ENCODE peak calls at places on chromosomes 16 and 17, in five cellular contexts. B is GM12878, I is NT2/D1, K is H1, X is HepG2. R is an unnamed sample.

GRCh38 chr16:86713021-86713631 is 134.8 kb downstream of the FOXL1 start:
- DNase-seq in B (no peak), I (no peak), K (no peak), X (no peak), R (no peak)

GRCh38 chr16:56986361-56986760 is 3.0 kb upstream of the NLRC5 start:
- DNase-seq in B (no peak), I (no peak), K (no peak), X (no peak), R (no peak)

GRCh38 chr17:35889818-35890773 is 9.9 kb upstream of the CCL5 start:
- DNase-seq in B (no peak), I (no peak), K (no peak), X (no peak), R (no peak)

GRCh38 chr16:14304891-14305459 is 233.9 kb downstream of the MRTFB start:
- DNase-seq in B (no peak), I (no peak), K (no peak), X (no peak), R (no peak)

GRCh38 chr16:48811478-48811877 is 201.5 kb upstream of the N4BP1 start:
- DNase-seq in B (no peak), I (no peak), K (no peak), X (no peak), R (no peak)

GRCh38 chr17:77323413-77324171 is 182.8 kb downstream of the SEC14L1 start:
- DNase-seq in B (no peak), I (no peak), K (no peak), X (no peak), R (peak)

GRCh38 chr16:76197925-76198324 is 79.3 kb upstream of the CNTNAP4 start:
- DNase-seq in B (no peak), I (no peak), K (no peak), X (no peak), R (no peak)

GRCh38 chr17:21303441-21304065 is 19.0 kb downstream of the MAP2K3 start:
- DNase-seq in B (no peak), I (no peak), K (no peak), X (no peak), R (no peak)

GRCh38 chr16:88494335-88495154 is 41.5 kb downstream of the ZFPM1 start:
- DNase-seq in B (no peak), I (no peak), K (no peak), X (no peak), R (no peak)

GRCh38 chr16:76182092-76182635 is 95.0 kb upstream of the CNTNAP4 start:
- DNase-seq in B (no peak), I (no peak), K (no peak), X (no peak), R (no peak)

GRCh38 chr16:56603589-56603988 is 4.8 kb upstream of the MT2A start:
- DNase-seq in B (no peak), I (no peak), K (no peak), X (peak), R (peak)

GRCh38 chr16:78096386-78096785 is 3.1 kb upstream of the WWOX start:
- DNase-seq in B (no peak), I (no peak), K (no peak), X (no peak), R (no peak)

GRCh38 chr16:3754772-3755171 is 37.4 kb upstream of the TRAP1 start:
- DNase-seq in B (no peak), I (no peak), K (no peak), X (no peak), R (no peak)

GRCh38 chr17:68033636-68034451 is 1.7 kb upstream of the KPNA2 start:
- DNase-seq in B (no peak), I (peak), K (peak), X (peak), R (peak)

GRCh38 chr17:2302740-2303277 is 776 bp downstream of the SMG6 start:
- DNase-seq in B (no peak), I (no peak), K (no peak), X (no peak), R (no peak)

GRCh38 chr17:28404812-28405570 is 1.0 kb downstream of the SLC46A1 start:
- DNase-seq in B (no peak), I (no peak), K (no peak), X (peak), R (no peak)

GRCh38 chr17:65297384-65297783 is 160.2 kb downstream of the RGS9 start:
- DNase-seq in B (no peak), I (no peak), K (no peak), X (no peak), R (no peak)

GRCh38 chr16:70715113-70715711 is 29.4 kb upstream of the MTSS2 start:
- DNase-seq in B (no peak), I (no peak), K (no peak), X (no peak), R (no peak)

GRCh38 chr17:83173997-83174858 is 94.8 kb downstream of the METRNL start:
- DNase-seq in B (no peak), I (no peak), K (no peak), X (peak), R (no peak)

GRCh38 chr17:31698751-31699150 is 160.3 kb downstream of the COPRS start:
- DNase-seq in B (no peak), I (no peak), K (no peak), X (no peak), R (no peak)

GRCh38 chr16:86888240-86889044 is 310.1 kb downstream of the FOXL1 start:
- DNase-seq in B (no peak), I (no peak), K (no peak), X (no peak), R (no peak)

GRCh38 chr16:72877374-72878028 is 170.4 kb downstream of the ZFHX3 start:
- DNase-seq in B (no peak), I (peak), K (no peak), X (peak), R (no peak)

GRCh38 chr16:11914210-11914758 is 1.5 kb downstream of the GSPT1 start:
- DNase-seq in B (no peak), I (no peak), K (no peak), X (no peak), R (no peak)

GRCh38 chr16:48918520-48919258 is 308.7 kb upstream of the N4BP1 start:
- DNase-seq in B (no peak), I (no peak), K (no peak), X (no peak), R (no peak)

GRCh38 chr16:50323335-50324011 is 45.3 kb downstream of the BRD7 start:
- DNase-seq in B (no peak), I (no peak), K (no peak), X (peak), R (peak)

GRCh38 chr16:81562174-81562849 is 117.7 kb downstream of the CMIP start:
- DNase-seq in B (no peak), I (no peak), K (no peak), X (no peak), R (no peak)

GRCh38 chr16:88857728-88858339 is 907 bp downstream of the TRAPPC2L start:
- DNase-seq in B (no peak), I (peak), K (peak), X (peak), R (peak)

GRCh38 chr17:38706625-38707298 is 1.7 kb downstream of the MLLT6 start:
- DNase-seq in B (no peak), I (no peak), K (no peak), X (no peak), R (no peak)

GRCh38 chr16:28308794-28309535 is 16.6 kb downstream of the SBK1 start:
- DNase-seq in B (no peak), I (no peak), K (no peak), X (no peak), R (no peak)

GRCh38 chr16:83733301-83733700 is 74.5 kb upstream of the HSBP1 start:
- DNase-seq in B (no peak), I (no peak), K (no peak), X (no peak), R (no peak)

GRCh38 chr17:237406-237955 is 56.0 kb upstream of the DOC2B start:
- DNase-seq in B (no peak), I (no peak), K (no peak), X (no peak), R (no peak)

GRCh38 chr17:67223924-67224323 is 21.1 kb downstream of the HELZ start:
- DNase-seq in B (no peak), I (no peak), K (no peak), X (peak), R (peak)

GRCh38 chr17:42673885-42674754 is 2.7 kb downstream of the PLEKHH3 start:
- DNase-seq in B (no peak), I (no peak), K (no peak), X (peak), R (peak)

GRCh38 chr17:29616300-29617048 is 6.2 kb downstream of the CORO6 start:
- DNase-seq in B (no peak), I (no peak), K (no peak), X (no peak), R (no peak)

GRCh38 chr16:81945665-81946064 is 65.6 kb downstream of the SDR42E1 start:
- DNase-seq in B (no peak), I (no peak), K (no peak), X (no peak), R (no peak)

GRCh38 chr16:66064811-66065530 is 301.5 kb upstream of the CDH5 start:
- DNase-seq in B (no peak), I (no peak), K (no peak), X (no peak), R (no peak)

GRCh38 chr16:8929086-8929748 is 34.5 kb downstream of the USP7 start:
- DNase-seq in B (peak), I (no peak), K (no peak), X (no peak), R (no peak)

GRCh38 chr16:72224260-72224768 is 52.4 kb upstream of the PMFBP1 start:
- DNase-seq in B (no peak), I (no peak), K (no peak), X (peak), R (no peak)

GRCh38 chr16:57349212-57350031 is 9.2 kb upstream of the CCL22 start:
- DNase-seq in B (peak), I (no peak), K (no peak), X (no peak), R (no peak)

GRCh38 chr17:68600123-68600880 is 865 bp downstream of the FAM20A start:
- DNase-seq in B (no peak), I (no peak), K (no peak), X (peak), R (peak)

DNA sequence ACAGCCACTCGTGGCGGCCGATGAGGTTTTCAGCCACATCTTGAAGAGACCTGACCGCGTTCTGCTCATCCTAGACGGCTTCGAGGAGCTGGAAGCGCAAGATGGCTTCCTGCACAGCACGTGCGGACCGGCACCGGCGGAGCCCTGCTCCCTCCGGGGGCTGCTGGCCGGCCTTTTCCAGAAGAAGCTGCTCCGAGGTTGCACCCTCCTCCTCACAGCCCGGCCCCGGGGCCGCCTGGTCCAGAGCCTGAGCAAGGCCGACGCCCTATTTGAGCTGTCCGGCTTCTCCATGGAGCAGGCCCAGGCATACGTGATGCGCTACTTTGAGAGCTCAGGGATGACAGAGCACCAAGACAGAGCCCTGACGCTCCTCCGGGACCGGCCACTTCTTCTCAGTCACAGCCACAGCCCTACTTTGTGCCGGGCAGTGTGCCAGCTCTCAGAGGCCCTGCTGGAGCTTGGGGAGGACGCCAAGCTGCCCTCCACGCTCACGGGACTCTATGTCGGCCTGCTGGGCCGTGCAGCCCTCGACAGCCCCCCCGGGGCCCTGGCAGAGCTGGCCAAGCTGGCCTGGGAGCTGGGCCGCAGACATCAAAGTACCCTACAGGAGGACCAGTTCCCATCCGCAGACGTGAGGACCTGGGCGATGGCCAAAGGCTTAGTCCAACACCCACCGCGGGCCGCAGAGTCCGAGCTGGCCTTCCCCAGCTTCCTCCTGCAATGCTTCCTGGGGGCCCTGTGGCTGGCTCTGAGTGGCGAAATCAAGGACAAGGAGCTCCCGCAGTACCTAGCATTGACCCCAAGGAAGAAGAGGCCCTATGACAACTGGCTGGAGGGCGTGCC is 30.1 kb downstream of the CIITA start:
- DNase-seq in B (no peak), I (no peak), K (no peak), X (no peak), R (no peak)
- TF ChIP-seq SUZ12 in B (no peak), I (no peak), K (no peak), X (no peak), R (no peak)

GRCh38 chr17:62085511-62086408 is 20.7 kb upstream of the MED13 start:
- DNase-seq in B (no peak), I (no peak), K (no peak), X (peak), R (no peak)
- TF ChIP-seq SUZ12 in B (no peak), I (no peak), K (no peak), X (no peak), R (no peak)

GRCh38 chr17:52383493-52384100 is 225.1 kb upstream of the CA10 start:
- DNase-seq in B (no peak), I (peak), K (peak), X (peak), R (peak)
- TF ChIP-seq SUZ12 in B (no peak), I (no peak), K (no peak), X (no peak), R (no peak)

GRCh38 chr16:17105239-17105721 is 365.5 kb downstream of the XYLT1 start:
- DNase-seq in B (no peak), I (no peak), K (no peak), X (no peak), R (no peak)
- TF ChIP-seq SUZ12 in B (no peak), I (no peak), K (no peak), X (no peak), R (no peak)

DNA sequence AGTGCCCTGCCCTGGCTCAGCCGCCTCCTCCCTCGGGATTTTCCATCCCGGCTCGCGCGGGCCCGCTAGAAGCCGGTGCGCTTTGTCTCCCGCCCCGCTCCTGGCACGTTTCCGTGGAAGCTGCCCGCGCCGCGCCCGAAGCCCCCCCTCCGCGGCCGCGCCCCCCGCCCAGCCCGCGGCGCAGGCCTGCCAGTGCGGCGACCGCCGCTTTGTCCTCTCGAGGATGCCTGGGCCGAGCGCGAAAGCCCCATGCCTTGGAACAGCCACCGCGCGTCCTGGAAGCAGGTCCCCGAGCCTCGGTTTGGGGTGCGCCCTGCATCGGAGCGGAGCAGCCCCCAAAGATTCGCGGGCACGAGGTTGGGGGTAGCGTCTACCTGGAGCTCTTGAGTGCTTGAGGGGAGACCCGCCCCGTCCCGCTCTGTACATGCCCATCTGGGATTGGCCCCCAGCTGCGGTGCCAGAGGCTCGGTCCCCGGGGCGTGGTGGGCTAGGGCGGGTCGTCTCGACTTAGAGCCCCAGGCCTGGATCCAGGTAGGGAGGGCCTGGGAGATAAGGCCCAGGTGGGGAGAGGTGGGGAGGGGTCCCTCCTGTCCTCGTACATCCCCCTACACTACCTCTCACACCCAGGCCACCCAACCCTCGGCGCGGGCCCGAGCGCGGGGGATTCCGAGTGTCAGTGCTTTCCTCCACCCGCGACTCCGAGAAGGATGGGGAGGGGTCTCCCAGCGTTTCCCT is 1.2 kb downstream of the SMPD3 start:
- DNase-seq in B (no peak), I (no peak), K (no peak), X (no peak), R (no peak)
- TF ChIP-seq SUZ12 in B (no peak), I (no peak), K (no peak), X (no peak), R (no peak)

GRCh38 chr16:85231959-85232358 is 119.7 kb upstream of the CIBAR2 start:
- DNase-seq in B (no peak), I (no peak), K (no peak), X (no peak), R (no peak)
- TF ChIP-seq SUZ12 in B (no peak), I (no peak), K (no peak), X (no peak), R (no peak)

DNA sequence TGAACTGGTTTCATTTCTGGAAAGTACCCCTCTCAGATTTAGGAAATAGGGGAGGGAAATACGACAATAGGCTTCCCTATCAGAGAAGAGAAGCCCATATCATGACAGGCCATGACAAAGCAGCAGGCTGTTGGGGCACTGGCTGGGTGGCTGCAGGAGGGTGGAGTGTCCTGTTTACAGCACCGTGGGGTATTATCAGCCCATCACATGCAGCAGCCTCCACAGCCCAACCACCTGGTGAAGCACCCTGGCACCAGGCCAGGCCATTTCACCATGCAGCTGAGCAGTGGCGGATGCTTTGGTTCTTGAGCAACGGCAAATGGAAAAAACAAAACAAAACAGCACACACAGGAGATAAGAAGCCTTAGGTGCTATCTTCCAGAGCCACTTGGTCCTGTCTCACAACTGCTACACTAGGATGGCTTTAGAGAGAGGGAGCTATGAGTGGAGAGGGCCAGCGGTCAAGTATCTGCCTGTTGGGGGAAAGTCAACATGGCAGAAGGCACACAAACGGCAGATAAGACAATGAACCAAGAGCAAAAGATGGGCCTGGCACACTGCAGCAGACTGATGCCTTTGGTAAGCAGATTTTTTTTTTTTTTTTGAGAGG is 24.2 kb downstream of the FAM117A start:
- DNase-seq in B (no peak), I (no peak), K (no peak), X (peak), R (no peak)
- TF ChIP-seq SUZ12 in B (no peak), I (no peak), K (no peak), X (no peak), R (no peak)

GRCh38 chr17:8122923-8123694 is 797 bp downstream of the HES7 start:
- DNase-seq in B (no peak), I (no peak), K (no peak), X (no peak), R (no peak)
- TF ChIP-seq SUZ12 in B (no peak), I (peak), K (peak), X (no peak), R (no peak)

DNA sequence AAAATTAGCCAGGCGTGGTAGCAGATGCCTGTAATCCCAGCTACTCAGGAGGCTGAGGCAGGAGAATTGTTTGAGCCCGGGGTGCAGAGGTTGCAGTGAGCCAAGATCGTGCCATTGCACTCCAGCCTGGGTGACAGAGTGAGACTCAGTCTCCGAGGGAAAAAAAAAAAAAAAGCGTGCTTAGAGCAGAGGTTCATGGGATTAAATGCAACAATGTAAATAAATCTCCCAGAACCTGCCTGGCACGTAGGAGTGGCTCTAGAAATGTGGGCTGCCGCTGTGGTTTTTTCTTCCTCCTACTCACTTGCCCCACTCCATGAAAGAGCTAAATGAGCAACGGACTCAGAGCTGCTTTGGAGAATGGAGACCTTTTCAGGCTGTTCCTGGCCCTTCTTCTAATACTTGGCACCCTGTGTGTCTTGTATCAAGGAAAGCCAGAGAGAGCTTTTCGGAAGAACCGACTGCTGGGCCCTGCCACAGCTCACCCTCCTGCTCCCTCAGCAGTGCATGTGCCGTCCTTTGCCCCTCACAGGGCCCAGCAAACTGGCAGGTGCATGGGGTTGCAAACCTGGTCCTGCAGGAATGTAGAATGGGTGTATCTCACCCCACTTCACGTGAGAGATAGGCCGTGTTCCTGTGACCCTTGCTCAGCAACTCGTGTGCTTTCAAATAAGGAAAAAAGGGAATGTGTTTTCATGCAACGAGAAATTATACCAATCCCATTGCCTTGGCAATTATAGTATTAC is 52.0 kb downstream of the LDHD start:
- DNase-seq in B (no peak), I (no peak), K (no peak), X (peak), R (no peak)
- TF ChIP-seq SUZ12 in B (no peak), I (no peak), K (no peak), X (no peak), R (no peak)